ENCODE peak calls at places on chromosomes 3 and 15, in eight cellular contexts. Y is breast epithelium, T is uterus, N is adrenal gland, I is esophagus squamous epithelium, R is HCT116, V is IMR-90, P is right lobe of liver. Q is an unnamed sample. For H3K4me1, the result is how much of the 10 kb centered on the place peaks cover.

GRCh38 chr3:22490747-22491146 is 712.4 kb upstream of the UBE2E2 start:
- DNase-seq in P (no peak), N (no peak), R (no peak), T (no peak), I (no peak), Y (no peak), V (no peak), Q (no peak)

GRCh38 chr3:128794788-128795649 is 69.0 kb downstream of the RAB7A start:
- DNase-seq in N (peak), I (no peak), T (peak), Y (peak), V (peak), P (peak), R (peak), Q (peak)

GRCh38 chr3:139764936-139765335 is 87.2 kb upstream of the NMNAT3 start:
- DNase-seq in I (no peak), T (no peak), P (no peak), N (no peak), Y (no peak), R (no peak), V (peak), Q (peak)

GRCh38 chr15:41483115-41483514 is 10.6 kb upstream of the ITPKA start:
- DNase-seq in P (no peak), N (no peak), T (no peak), Y (no peak), R (no peak), V (no peak), I (no peak), Q (no peak)

GRCh38 chr3:23840521-23840920 is 34.8 kb downstream of the UBE2E1 start:
- DNase-seq in Y (no peak), V (no peak), P (no peak), T (no peak), N (no peak), I (no peak), R (no peak), Q (no peak)

GRCh38 chr3:194395767-194396527 is 3.1 kb downstream of the GP5 start:
- DNase-seq in V (peak), T (peak), N (no peak), P (peak), Y (no peak), R (no peak), I (no peak), Q (no peak)

GRCh38 chr3:9879830-9880549 is at the start of gene CIDEC:
- DNase-seq in I (no peak), N (no peak), Y (no peak), P (no peak), T (no peak), V (no peak), R (no peak), Q (no peak)

GRCh38 chr3:197463279-197463678 is 92.5 kb downstream of the BDH1 start:
- DNase-seq in T (no peak), R (no peak), Y (no peak), I (no peak), N (no peak), P (no peak), V (peak), Q (no peak)

GRCh38 chr3:168544097-168544957 is 448.6 kb upstream of the GOLIM4 start:
- DNase-seq in I (no peak), T (no peak), N (no peak), P (no peak), Y (no peak), R (peak), V (peak), Q (no peak)
- TF ChIP-seq CTCF in I (no peak), T (no peak), N (no peak), P (peak), Y (no peak), R (no peak), V (peak), Q (no peak)

GRCh38 chr3:82410366-82410765 is 648.9 kb upstream of the GBE1 start:
- DNase-seq in N (no peak), P (no peak), R (no peak), Y (no peak), I (no peak), V (no peak), T (no peak), Q (no peak)

DNA sequence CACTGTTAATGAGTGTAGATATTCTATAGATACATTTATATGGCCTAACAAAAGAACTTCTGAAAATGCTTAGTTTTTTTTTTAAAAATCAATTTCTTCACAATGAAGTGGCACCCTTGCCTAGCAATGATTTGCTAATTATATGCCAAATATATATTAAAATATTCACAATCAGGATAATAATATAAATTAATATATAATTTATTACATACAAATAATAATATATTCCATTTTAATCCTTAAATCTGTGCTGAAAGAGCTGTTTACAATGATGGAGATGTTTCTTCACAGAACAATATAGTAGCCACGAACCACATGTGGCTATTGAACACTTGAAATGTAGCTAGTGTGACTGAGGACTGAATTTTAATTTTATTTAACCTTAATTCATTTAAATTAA is 648.4 kb upstream of the GBE1 start:
- DNase-seq in T (no peak), P (no peak), V (no peak), Y (no peak), N (no peak), I (no peak), R (no peak), Q (no peak)
- H3K4me1 ChIP-seq in T (under half), P (under half), V (under half), Y (under half), N (under half), I (under half), R (under half), Q (under half)

GRCh38 chr3:161220850-161221753 is at the start of gene NMD3:
- DNase-seq in N (peak), Y (peak), P (peak), T (peak), V (peak), R (peak), I (peak), Q (peak)
- TF ChIP-seq POLR2A in N (peak), Y (peak), P (peak), T (peak), V (peak), R (peak), I (no peak), Q (peak)

GRCh38 chr15:89439764-89440163 is 56.6 kb downstream of the RHCG start:
- DNase-seq in P (no peak), I (no peak), T (no peak), V (no peak), R (no peak), N (no peak), Y (no peak), Q (no peak)
- TF ChIP-seq CTCF in P (no peak), I (no peak), T (no peak), V (no peak), R (no peak), N (no peak), Y (no peak), Q (no peak)

GRCh38 chr15:52657338-52657737 is 21.9 kb downstream of the ATOSA start:
- DNase-seq in I (no peak), P (no peak), Y (no peak), R (no peak), V (peak), T (no peak), N (no peak), Q (no peak)

GRCh38 chr15:52653451-52653964 is 25.7 kb downstream of the ATOSA start:
- DNase-seq in Y (no peak), R (no peak), V (peak), P (no peak), T (no peak), N (no peak), I (no peak), Q (no peak)

GRCh38 chr15:52658955-52659354 is 20.2 kb downstream of the ATOSA start:
- DNase-seq in V (no peak), Y (no peak), N (no peak), P (no peak), I (no peak), T (no peak), R (no peak), Q (no peak)

GRCh38 chr15:52652984-52653383 is 26.2 kb downstream of the ATOSA start:
- DNase-seq in V (peak), T (no peak), R (no peak), I (no peak), Y (no peak), P (no peak), N (no peak), Q (no peak)

DNA sequence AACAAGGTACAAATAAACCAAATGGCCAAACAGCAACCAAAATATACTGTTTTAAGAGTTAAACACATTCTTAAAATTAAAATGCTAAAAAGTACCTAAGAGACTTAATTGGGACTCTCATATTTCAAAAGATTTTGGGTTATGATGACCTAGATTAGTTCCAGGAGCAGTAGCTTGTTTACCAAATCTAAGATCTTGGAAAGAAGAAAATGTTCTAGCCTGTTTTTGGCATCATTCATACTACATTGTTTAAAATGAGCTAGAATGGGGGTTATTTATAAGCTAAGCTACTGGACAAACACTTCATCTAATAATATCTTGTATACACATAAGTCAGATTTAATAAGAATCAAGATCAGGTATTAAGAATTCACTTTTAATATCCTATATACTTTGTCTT is 22.8 kb downstream of the ATOSA start:
- DNase-seq in N (no peak), P (no peak), I (no peak), T (no peak), V (no peak), Y (no peak), R (no peak), Q (no peak)
- H3K4me1 ChIP-seq in N (under half), P (under half), I (half or more), T (under half), V (under half), Y (under half), R (under half), Q (half or more)

GRCh38 chr3:149377408-149378111 is at the start of gene TM4SF1:
- DNase-seq in T (peak), N (peak), I (no peak), Y (peak), V (peak), R (no peak), P (peak), Q (no peak)

GRCh38 chr3:149375164-149375823 is 2.2 kb downstream of the TM4SF1 start:
- DNase-seq in R (no peak), N (no peak), T (no peak), P (no peak), I (no peak), V (peak), Y (no peak), Q (no peak)

GRCh38 chr3:149374391-149374790 is 3.1 kb downstream of the TM4SF1 start:
- DNase-seq in R (no peak), Y (no peak), T (no peak), P (no peak), N (no peak), I (no peak), V (no peak), Q (no peak)

GRCh38 chr3:149376728-149377407 is 581 bp downstream of the TM4SF1 start:
- DNase-seq in V (peak), N (no peak), Y (no peak), R (no peak), T (no peak), P (no peak), I (no peak), Q (no peak)

DNA sequence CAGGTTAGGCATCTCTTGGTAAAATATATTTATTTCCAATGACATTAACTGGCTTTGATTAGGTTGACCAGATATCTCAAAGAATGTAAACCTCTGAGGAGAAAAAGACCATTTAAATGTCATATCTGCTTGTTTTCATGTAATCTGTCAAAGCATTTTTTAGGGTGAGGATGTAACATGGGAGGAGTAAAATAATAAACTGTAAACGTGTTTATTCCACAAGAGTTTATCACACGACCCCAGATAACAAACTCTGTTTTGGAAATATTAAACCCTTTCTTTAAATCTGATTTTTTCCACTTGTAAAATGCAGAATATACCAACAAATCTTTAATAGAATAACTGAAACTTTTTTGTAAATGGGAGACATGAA is 1.6 kb downstream of the TM4SF1 start:
- DNase-seq in T (no peak), P (no peak), Y (no peak), I (no peak), R (no peak), N (no peak), V (no peak), Q (no peak)
- TF ChIP-seq POLR2A in T (no peak), P (no peak), Y (no peak), I (no peak), R (no peak), N (no peak), V (peak), Q (no peak)

Q was measured in esophagus muscularis mucosa.